ENCODE peak calls at places on chromosome 18, in six cellular contexts. R is fibroblast of lung; Z is aorta; A is brain microvascular endothelial cell; V is CD8-positive, alpha-beta T cell; Y is fibroblast of mammary gland. O is an unnamed sample.

GRCh38 chr18:9454061-9454703 is 21.1 kb upstream of the RALBP1 start:
- DNase-seq in R (no peak), V (no peak), Y (no peak), Z (no peak), A (no peak), O (no peak)

GRCh38 chr18:75256376-75256775 is 45.8 kb downstream of the TSHZ1 start:
- DNase-seq in R (peak; percentile 23), V (no peak), Y (peak; percentile 15), A (no peak), Z (no peak), O (no peak)

GRCh38 chr18:40608220-40608619 is 1346.8 kb upstream of the PIK3C3 start:
- DNase-seq in V (no peak), Z (no peak), A (no peak), R (peak; percentile 6), Y (no peak), O (no peak)

GRCh38 chr18:55442561-55442960 is 145.4 kb downstream of the TCF4 start:
- DNase-seq in A (no peak), R (no peak), V (no peak), Y (no peak), Z (no peak), O (no peak)

GRCh38 chr18:58298251-58299134 is 254.5 kb downstream of the NEDD4L start:
- DNase-seq in Y (peak; percentile 48), Z (no peak), V (no peak), R (no peak), A (no peak), O (no peak)

GRCh38 chr18:5630766-5631413 is 87.1 kb upstream of the EPB41L3 start:
- DNase-seq in Z (no peak), Y (peak; percentile 50), V (no peak), R (peak; percentile 66), A (peak; percentile 21), O (peak; percentile 9)

GRCh38 chr18:79785831-79786230 is 11.9 kb upstream of the KCNG2 start:
- DNase-seq in Z (peak; percentile 31), A (no peak), Y (no peak), R (no peak), V (no peak), O (no peak)

GRCh38 chr18:34659579-34660517 is 50.2 kb upstream of the DTNA start:
- DNase-seq in R (peak; percentile 98), Y (peak; percentile 96), A (peak; percentile 98), Z (peak; percentile 94), V (no peak), O (peak; percentile 90)

GRCh38 chr18:47100214-47100831 is 50.0 kb downstream of the HDHD2 start:
- DNase-seq in R (peak; percentile 52), V (peak; percentile 73), Z (no peak), Y (peak; percentile 56), A (peak; percentile 48), O (peak; percentile 22)

GRCh38 chr18:35775887-35776286 is 194.3 kb downstream of the GALNT1 start:
- DNase-seq in R (peak; percentile 6), V (no peak), Z (no peak), A (peak; percentile 16), Y (peak; percentile 15), O (no peak)

GRCh38 chr18:58491773-58492752 is 136.8 kb downstream of the ALPK2 start:
- DNase-seq in Y (no peak), R (no peak), Z (no peak), A (no peak), V (no peak), O (no peak)

GRCh38 chr18:12403601-12404506 is 3.9 kb upstream of the PRELID3A start:
- DNase-seq in Y (peak; percentile 93), A (peak; percentile 88), V (no peak), R (peak; percentile 90), Z (no peak), O (peak; percentile 60)

GRCh38 chr18:79503891-79504475 is 108.3 kb downstream of the NFATC1 start:
- DNase-seq in R (no peak), A (no peak), Y (no peak), V (no peak), Z (peak; percentile 12), O (no peak)

GRCh38 chr18:62918361-62918760 is 203.0 kb downstream of the PHLPP1 start:
- DNase-seq in R (no peak), A (no peak), Y (no peak), V (no peak), Z (no peak), O (no peak)

GRCh38 chr18:3251249-3251962 is 3.8 kb downstream of the MYL12A start:
- DNase-seq in A (no peak), Z (no peak), R (no peak), Y (no peak), V (no peak), O (no peak)
- H3K4me3 ChIP-seq in A (peak overlapping the region; percentile 26), Z (no peak overlapping the region), R (no peak overlapping the region), Y (no peak overlapping the region), V (peak overlapping the region; percentile 5), O (no peak overlapping the region)

DNA sequence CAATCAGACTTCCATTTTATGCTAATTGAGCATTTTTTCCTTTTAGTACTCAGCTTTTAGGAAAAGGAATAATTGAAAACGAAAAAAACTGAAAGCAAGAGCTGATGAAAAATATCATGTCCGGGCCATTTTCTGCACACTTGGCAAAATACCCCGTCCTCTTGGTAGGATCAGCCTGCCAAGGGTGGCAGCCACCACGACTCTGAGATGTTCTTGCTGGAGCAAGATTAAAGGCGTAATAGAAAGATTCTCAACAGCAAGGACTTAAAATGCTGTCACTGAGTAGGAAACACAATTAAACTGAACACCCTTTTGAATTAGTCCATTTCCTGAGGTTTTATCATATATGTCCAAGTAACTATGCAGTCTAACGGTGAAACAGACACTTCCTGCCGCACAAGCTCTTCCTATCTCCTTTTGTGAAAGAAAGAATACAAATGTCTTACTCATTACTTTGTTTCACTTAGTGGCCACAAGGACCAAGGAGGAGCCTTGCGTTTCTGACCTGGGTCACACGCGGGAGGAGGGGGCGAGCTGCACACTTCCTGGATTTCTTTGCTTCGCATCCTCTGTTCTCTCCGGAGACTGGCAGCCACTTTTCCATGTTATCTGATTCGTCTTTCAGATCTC is 222.7 kb downstream of the PIEZO2 start:
- DNase-seq in V (no peak), Z (no peak), R (peak; percentile 65), Y (peak; percentile 59), A (peak; percentile 82), O (peak; percentile 22)
- H3K4me3 ChIP-seq in V (no peak overlapping the region), Z (peak overlapping the region; percentile 27), R (no peak overlapping the region), Y (peak overlapping the region; percentile 32), A (peak overlapping the region; percentile 12), O (no peak overlapping the region)

DNA sequence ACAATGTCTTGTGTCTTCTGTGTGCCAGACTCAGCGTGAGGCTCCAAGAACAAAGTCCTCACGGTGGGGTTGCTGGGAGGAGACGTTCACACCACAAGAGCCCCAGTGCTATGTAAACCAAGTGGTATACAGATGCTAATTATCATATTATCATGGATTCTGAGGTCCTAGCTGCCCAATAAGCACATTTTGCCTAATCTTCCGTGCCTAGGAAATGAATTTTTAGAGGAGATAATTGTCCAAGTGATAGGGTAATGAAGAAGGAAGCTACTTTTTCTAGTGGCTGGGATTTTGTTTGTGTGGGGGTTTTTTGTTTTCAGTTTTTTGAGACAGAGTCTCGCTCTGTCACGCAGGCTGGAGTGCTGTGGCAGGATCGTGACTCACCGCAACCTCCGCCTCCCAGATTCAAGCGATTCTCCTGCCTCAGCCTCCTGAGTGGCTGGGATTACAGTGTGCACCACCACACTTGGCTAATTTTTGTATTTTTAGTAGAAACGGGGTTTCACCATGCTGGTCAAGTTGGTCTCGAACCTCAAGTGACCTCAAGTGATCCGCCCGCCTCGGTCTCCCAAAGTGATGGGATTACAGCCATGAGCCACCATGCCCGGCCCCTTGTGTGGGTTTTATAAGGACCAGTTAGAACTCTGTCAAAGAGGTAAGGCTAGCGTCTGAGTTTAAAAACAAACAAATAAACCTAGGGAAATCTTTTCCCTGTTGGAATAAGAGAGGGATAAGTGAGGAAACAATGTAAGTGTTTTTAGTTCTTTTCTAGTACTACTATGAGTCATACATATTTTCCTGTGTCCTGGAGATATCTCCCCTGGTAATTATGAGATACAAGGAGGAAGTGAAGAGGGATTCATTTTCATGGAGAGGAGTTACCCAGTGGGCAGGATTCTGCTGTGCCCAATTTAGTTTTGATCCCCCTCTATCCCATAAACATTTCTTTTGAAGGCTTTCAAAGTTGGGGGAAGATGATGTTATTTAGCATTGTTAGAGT is 9.5 kb upstream of the SMAD7 start:
- DNase-seq in Z (no peak), R (peak; percentile 37), Y (peak; percentile 62), A (peak; percentile 78), V (no peak), O (no peak)
- H3K4me3 ChIP-seq in Z (no peak overlapping the region), R (no peak overlapping the region), Y (no peak overlapping the region), A (no peak overlapping the region), V (no peak overlapping the region), O (no peak overlapping the region)

DNA sequence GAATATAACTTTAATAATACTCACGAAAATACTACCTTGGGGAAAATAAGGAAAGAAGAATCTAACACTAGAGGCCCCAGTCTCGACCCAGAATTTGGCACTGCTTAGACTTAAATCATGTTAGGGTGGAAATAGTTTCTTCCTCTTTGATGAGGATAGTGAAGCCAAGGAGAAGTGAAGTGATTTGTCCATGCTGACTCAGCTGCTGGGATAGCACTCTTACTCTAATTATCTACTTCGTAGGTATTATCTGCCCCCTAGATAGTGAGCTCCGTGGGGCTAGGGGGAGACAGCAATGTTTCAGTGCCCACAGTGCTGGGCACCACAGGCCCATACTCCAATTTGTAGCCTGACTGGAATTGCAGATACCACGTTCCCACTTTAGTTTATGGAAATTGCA is 2.6 kb downstream of the KCTD1 start:
- DNase-seq in A (no peak), Y (no peak), Z (no peak), V (no peak), R (no peak), O (no peak)
- H3K4me3 ChIP-seq in A (peak overlapping the region; percentile 71), Y (no peak overlapping the region), Z (no peak overlapping the region), V (no peak overlapping the region), R (peak overlapping the region; percentile 2), O (peak overlapping the region; percentile 74)

GRCh38 chr18:37564796-37565137 is 831 bp downstream of the CELF4 start:
- DNase-seq in V (no peak), A (peak; percentile 20), R (peak; percentile 48), Z (peak; percentile 61), Y (peak; percentile 31), O (peak; percentile 5)
- H3K4me3 ChIP-seq in V (no peak overlapping the region), A (no peak overlapping the region), R (no peak overlapping the region), Z (no peak overlapping the region), Y (no peak overlapping the region), O (no peak overlapping the region)